ENCODE peak calls at places on chromosomes 16 and 17, in six cellular contexts. K, X, D, L, G and Z are unnamed samples.

GRCh38 chr17:41800601-41801373 is 11.0 kb downstream of the P3H4 start:
- DNase-seq in K (no peak), X (peak), D (no peak), L (peak), G (peak), Z (no peak)

GRCh38 chr16:83967091-83967490 is 953 bp upstream of the NECAB2 start:
- DNase-seq in K (no peak), X (no peak), D (no peak), L (no peak), G (no peak), Z (no peak)

GRCh38 chr17:47990962-47991731 is 20.2 kb downstream of the CDK5RAP3 start:
- DNase-seq in K (no peak), X (no peak), D (no peak), L (no peak), G (no peak), Z (no peak)

GRCh38 chr16:65229191-65229662 is 107.4 kb upstream of the CDH11 start:
- DNase-seq in K (no peak), X (no peak), D (no peak), L (no peak), G (no peak), Z (no peak)

GRCh38 chr17:3961564-3962047 is 2.6 kb downstream of the ATP2A3 start:
- DNase-seq in K (no peak), X (no peak), D (peak), L (no peak), G (no peak), Z (no peak)

GRCh38 chr17:1179635-1180433 is at the start of gene ABR:
- DNase-seq in K (peak), X (peak), D (no peak), L (no peak), G (no peak), Z (peak)

GRCh38 chr17:5745091-5745820 is 160.9 kb upstream of the NLRP1 start:
- DNase-seq in K (no peak), X (no peak), D (no peak), L (no peak), G (no peak), Z (no peak)

GRCh38 chr17:12047977-12048376 is 27.3 kb downstream of the MAP2K4 start:
- DNase-seq in K (no peak), X (peak), D (no peak), L (no peak), G (no peak), Z (no peak)

GRCh38 chr16:75114946-75115825 is 1.4 kb downstream of the LDHD start:
- DNase-seq in K (no peak), X (no peak), D (no peak), L (no peak), G (no peak), Z (no peak)

GRCh38 chr17:8502100-8502499 is 66.4 kb downstream of the NDEL1 start:
- DNase-seq in K (no peak), X (no peak), D (no peak), L (no peak), G (no peak), Z (no peak)

GRCh38 chr16:10981697-10982216 is 37.4 kb downstream of the CLEC16A start:
- DNase-seq in K (no peak), X (peak), D (no peak), L (peak), G (no peak), Z (no peak)

GRCh38 chr16:11089504-11090124 is 145.2 kb downstream of the CLEC16A start:
- DNase-seq in K (no peak), X (no peak), D (no peak), L (no peak), G (no peak), Z (no peak)

GRCh38 chr17:78780852-78781338 is 1.2 kb downstream of the CYTH1 start:
- DNase-seq in K (no peak), X (no peak), D (no peak), L (no peak), G (no peak), Z (no peak)

GRCh38 chr17:41052594-41052993 is 2.4 kb downstream of the KRTAP2-2 start:
- DNase-seq in K (no peak), X (no peak), D (no peak), L (no peak), G (no peak), Z (no peak)

GRCh38 chr16:57612494-57612893 is 15.9 kb upstream of the ADGRG1 start:
- DNase-seq in K (no peak), X (no peak), D (no peak), L (no peak), G (no peak), Z (no peak)

GRCh38 chr17:51164911-51165679 is 1.1 kb upstream of the NME2 start:
- DNase-seq in K (no peak), X (no peak), D (no peak), L (peak), G (no peak), Z (no peak)

GRCh38 chr16:57240872-57241271 is 4.2 kb upstream of the ARL2BP start:
- DNase-seq in K (no peak), X (no peak), D (no peak), L (no peak), G (no peak), Z (no peak)

GRCh38 chr16:14560523-14560922 is 69.5 kb downstream of the PARN start:
- DNase-seq in K (no peak), X (no peak), D (no peak), L (no peak), G (no peak), Z (no peak)

DNA sequence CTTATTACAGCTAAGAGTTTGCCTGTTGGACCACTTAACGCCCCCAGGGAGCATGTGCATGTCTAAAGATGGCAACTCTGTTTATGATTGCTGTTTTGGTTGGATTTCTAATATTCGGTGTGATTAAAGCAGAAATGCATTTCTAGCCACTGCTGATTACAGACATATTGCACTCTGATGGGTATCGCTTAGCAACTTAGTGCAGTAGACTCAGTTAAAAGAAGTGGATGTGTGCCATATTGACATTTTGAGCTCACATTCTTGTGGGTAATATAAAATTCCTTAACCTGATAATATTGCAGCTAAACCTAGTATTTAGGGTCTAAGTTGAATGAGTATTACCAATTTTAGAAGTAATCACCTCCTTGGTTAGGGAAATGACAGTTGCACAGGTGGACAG is 4.3 kb downstream of the NF1 start:
- DNase-seq in K (no peak), X (no peak), D (no peak), L (no peak), G (no peak), Z (no peak)
- TF ChIP-seq TAF1 in K (no peak), X (no peak), D (no peak), L (no peak), G (no peak), Z (no peak)

GRCh38 chr17:82051776-82052637 is at the start of the genes GPS1 and RFNG:
- DNase-seq in K (peak), X (peak), D (no peak), L (peak), G (no peak), Z (peak)
- TF ChIP-seq POLR2A in K (peak), X (no peak), D (peak), L (no peak), G (no peak), Z (no peak)

GRCh38 chr17:81309140-81309858 is 14.2 kb upstream of the SLC38A10 start:
- DNase-seq in K (no peak), X (peak), D (no peak), L (peak), G (no peak), Z (no peak)
- TF ChIP-seq TAF1 in K (no peak), X (no peak), D (no peak), L (no peak), G (no peak), Z (no peak)

GRCh38 chr16:48365030-48365600 is 20.1 kb downstream of the SIAH1 start:
- DNase-seq in K (no peak), X (peak), D (no peak), L (no peak), G (no peak), Z (no peak)

GRCh38 chr16:48367443-48368049 is 17.7 kb downstream of the SIAH1 start:
- DNase-seq in K (no peak), X (no peak), D (no peak), L (no peak), G (no peak), Z (no peak)

GRCh38 chr16:48366165-48367093 is 18.8 kb downstream of the SIAH1 start:
- DNase-seq in K (no peak), X (peak), D (peak), L (peak), G (no peak), Z (peak)

GRCh38 chr16:48369765-48370164 is 15.4 kb downstream of the SIAH1 start:
- DNase-seq in K (no peak), X (no peak), D (no peak), L (no peak), G (no peak), Z (no peak)

GRCh38 chr16:48365601-48366164 is 19.5 kb downstream of the SIAH1 start:
- DNase-seq in K (peak), X (peak), D (no peak), L (peak), G (peak), Z (peak)
- TF ChIP-seq POLR2A in K (no peak), X (peak), D (peak), L (peak), G (peak), Z (peak)

GRCh38 chr16:80837421-80838263 is 33.2 kb upstream of the CDYL2 start:
- DNase-seq in K (no peak), X (no peak), D (no peak), L (no peak), G (no peak), Z (no peak)
- TF ChIP-seq TAF1 in K (no peak), X (no peak), D (no peak), L (no peak), G (no peak), Z (no peak)

GRCh38 chr16:31273187-31273586 is 13.4 kb downstream of the ITGAM start:
- DNase-seq in K (no peak), X (no peak), D (no peak), L (no peak), G (no peak), Z (no peak)

GRCh38 chr16:31269541-31269940 is 9.8 kb downstream of the ITGAM start:
- DNase-seq in K (no peak), X (no peak), D (no peak), L (no peak), G (no peak), Z (no peak)

GRCh38 chr16:31268891-31269290 is 9.1 kb downstream of the ITGAM start:
- DNase-seq in K (no peak), X (no peak), D (no peak), L (no peak), G (no peak), Z (no peak)

GRCh38 chr16:31271621-31272190 is 11.9 kb downstream of the ITGAM start:
- DNase-seq in K (no peak), X (no peak), D (no peak), L (no peak), G (no peak), Z (no peak)

DNA sequence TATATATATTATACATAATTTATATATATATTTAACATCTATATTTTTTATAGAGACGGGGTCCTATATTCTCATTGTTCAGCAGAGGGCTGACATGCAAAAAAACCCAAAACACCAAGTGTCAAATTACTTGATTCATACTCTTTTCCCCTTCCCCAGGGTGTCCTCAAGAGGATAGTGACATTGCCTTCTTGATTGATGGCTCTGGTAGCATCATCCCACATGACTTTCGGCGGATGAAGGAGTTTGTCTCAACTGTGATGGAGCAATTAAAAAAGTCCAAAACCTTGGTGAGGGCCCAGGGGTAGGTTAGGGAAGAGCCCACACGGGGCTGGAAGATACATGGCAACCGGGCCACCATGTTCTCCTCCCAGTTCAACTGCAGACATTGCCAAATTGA is 11.0 kb downstream of the ITGAM start:
- DNase-seq in K (no peak), X (no peak), D (no peak), L (no peak), G (no peak), Z (no peak)
- TF ChIP-seq POLR2A in K (no peak), X (no peak), D (no peak), L (no peak), G (no peak), Z (no peak)

GRCh38 chr16:86572616-86573015 is 5.7 kb upstream of the FOXL1 start:
- DNase-seq in K (no peak), X (no peak), D (no peak), L (no peak), G (no peak), Z (no peak)

GRCh38 chr16:86574646-86575045 is 3.7 kb upstream of the FOXL1 start:
- DNase-seq in K (no peak), X (no peak), D (no peak), L (no peak), G (no peak), Z (no peak)

GRCh38 chr16:86572041-86572521 is 5.5 kb downstream of the FOXC2 start:
- DNase-seq in K (no peak), X (no peak), D (no peak), L (no peak), G (no peak), Z (no peak)

GRCh38 chr16:86573646-86574508 is 4.5 kb upstream of the FOXL1 start:
- DNase-seq in K (no peak), X (no peak), D (no peak), L (no peak), G (no peak), Z (no peak)

GRCh38 chr16:86573215-86573614 is 5.1 kb upstream of the FOXL1 start:
- DNase-seq in K (no peak), X (no peak), D (no peak), L (no peak), G (no peak), Z (no peak)
- TF ChIP-seq TAF1 in K (no peak), X (no peak), D (no peak), L (no peak), G (no peak), Z (no peak)

GRCh38 chr17:37609170-37610040 is at the start of gene SYNRG:
- DNase-seq in K (peak), X (peak), D (peak), L (peak), G (peak), Z (peak)
- TF ChIP-seq POLR2A in K (peak), X (peak), D (peak), L (peak), G (peak), Z (peak)

GRCh38 chr16:52555572-52555971 is 8.6 kb upstream of the TOX3 start:
- DNase-seq in K (no peak), X (no peak), D (no peak), L (no peak), G (no peak), Z (no peak)
- TF ChIP-seq TAF1 in K (no peak), X (no peak), D (no peak), L (no peak), G (no peak), Z (no peak)